ENCODE peak calls at places on chromosomes 1 and 21, in four cellular contexts. L is esophagus muscularis mucosa; N is NCI-H2029; Q is activated CD4-positive, alpha-beta T cell treated with anti-CD3 and anti-CD28 coated beads for 4 hours. X is an unnamed sample.

GRCh38 chr1:16145988-16146887 is 9.6 kb downstream of the EPHA2 start:
- DNase-seq in Q (no peak), N (no peak), L (no peak), X (no peak)

GRCh38 chr1:53323316-53323715 is 4.6 kb downstream of the LRP8 start:
- DNase-seq in Q (no peak), L (no peak), N (no peak), X (no peak)

GRCh38 chr1:36355811-36356210 is 29.9 kb downstream of the STK40 start:
- DNase-seq in N (no peak), L (no peak), Q (no peak), X (no peak)

GRCh38 chr1:170594227-170594626 is 62.3 kb downstream of the GORAB start:
- DNase-seq in Q (no peak), L (no peak), N (no peak), X (no peak)

GRCh38 chr1:84721152-84721551 is 30.9 kb upstream of the SSX2IP start:
- DNase-seq in Q (no peak), N (no peak), L (no peak), X (no peak)

GRCh38 chr1:1928231-1929101 is 9.4 kb upstream of the TMEM52 start:
- DNase-seq in L (no peak), Q (no peak), N (no peak), X (no peak)

GRCh38 chr1:160428655-160429054 is 28.3 kb downstream of the VANGL2 start:
- DNase-seq in L (peak; percentile 82), Q (peak; percentile 50), N (peak; percentile 77), X (peak; percentile 5)

GRCh38 chr1:232728507-232729263 is 76.5 kb upstream of the MAP10 start:
- DNase-seq in N (no peak), Q (no peak), L (no peak), X (no peak)

GRCh38 chr1:22096463-22096862 is 44.0 kb downstream of the CDC42 start:
- DNase-seq in Q (no peak), N (no peak), L (no peak), X (no peak)

GRCh38 chr21:29657228-29657989 is 282.4 kb downstream of the GRIK1 start:
- DNase-seq in Q (no peak), N (no peak), L (no peak), X (no peak)

GRCh38 chr21:25324666-25325065 is 282.6 kb downstream of the MRPL39 start:
- DNase-seq in L (no peak), Q (no peak), N (no peak), X (no peak)

GRCh38 chr1:94438692-94439276 is 20.6 kb downstream of the ABCD3 start:
- DNase-seq in Q (no peak), N (peak; percentile 78), L (no peak), X (no peak)

GRCh38 chr1:45566722-45567121 is 16.1 kb downstream of the AKR1A1 start:
- DNase-seq in L (no peak), N (no peak), Q (no peak), X (no peak)

GRCh38 chr1:41874350-41874749 is 44.4 kb downstream of the HIVEP3 start:
- DNase-seq in N (no peak), L (no peak), Q (no peak), X (no peak)

GRCh38 chr1:32871364-32872188 is 864 bp upstream of the FNDC5 start:
- DNase-seq in N (no peak), L (no peak), Q (no peak), X (no peak)

GRCh38 chr1:1084372-1085170 is 10.5 kb upstream of the RNF223 start:
- DNase-seq in N (no peak), Q (no peak), L (no peak), X (no peak)

GRCh38 chr1:74505133-74505532 is 7.3 kb downstream of the LRRC53 start:
- DNase-seq in L (no peak), N (no peak), Q (no peak), X (peak; percentile 75)

GRCh38 chr1:107378602-107379265 is 237.9 kb downstream of the NTNG1 start:
- DNase-seq in L (no peak), N (no peak), Q (no peak), X (no peak)

GRCh38 chr21:37565530-37566223 is 199.1 kb downstream of the DYRK1A start:
- DNase-seq in L (peak; percentile 90), Q (no peak), N (no peak), X (no peak)

GRCh38 chr21:16353764-16354163 is 624.0 kb downstream of the USP25 start:
- DNase-seq in L (no peak), Q (no peak), N (no peak), X (no peak)

GRCh38 chr1:110880708-110881374 is 7.9 kb downstream of the CD53 start:
- DNase-seq in L (no peak), N (no peak), Q (peak; percentile 33), X (no peak)

X was measured in NCI-H1092 treated with DMSO at 0.1 percent for 48 hours.